ENCODE peak calls at places on chromosomes 12 and 14, in eight cellular contexts. G is stimulated activated CD4-positive, alpha-beta T cell treated with anti-CD3 and anti-CD28 coated beads, TNF-alpha, amount 100 ng/mL, for 4 hours; F is lung; V is activated T-cell treated with anti-CD3 and anti-CD28 coated beads for 48 hours; J is activated naive CD4-positive, alpha-beta T cell treated with Interleukin-2 at 50 U/mL for 16 hours; L is HCT116; Q is AG10803; Y is KG1. D is an unnamed sample.

GRCh38 chr14:90573385-90574105 is 176.7 kb downstream of the CALM1 start:
- DNase-seq in G (no peak), F (no peak), V (no peak), J (no peak), L (no peak), Q (no peak), Y (no peak), D (no peak)

GRCh38 chr14:68633131-68633991 is 159.5 kb downstream of the ZFP36L1 start:
- DNase-seq in G (no peak), F (no peak), V (no peak), J (no peak), L (no peak), Q (peak; percentile 61), Y (no peak), D (no peak)

GRCh38 chr12:120167529-120168095 is 26.9 kb downstream of the GCN1 start:
- DNase-seq in G (no peak), F (no peak), V (no peak), J (no peak), L (no peak), Q (peak; percentile 8), Y (no peak), D (no peak)

GRCh38 chr14:64774272-64774671 is 70.0 kb downstream of the PLEKHG3 start:
- DNase-seq in G (no peak), F (no peak), V (no peak), J (no peak), L (no peak), Q (no peak), Y (no peak), D (no peak)

GRCh38 chr14:36856095-36856878 is 194.6 kb downstream of the PAX9 start:
- DNase-seq in G (no peak), F (no peak), V (no peak), J (no peak), L (no peak), Q (peak; percentile 10), Y (no peak), D (no peak)

GRCh38 chr14:104974665-104975390 is 3.3 kb downstream of the AHNAK2 start:
- DNase-seq in G (no peak), F (no peak), V (no peak), J (no peak), L (no peak), Q (no peak), Y (no peak), D (no peak)

GRCh38 chr12:47689215-47689614 is 16.6 kb downstream of the RPAP3 start:
- DNase-seq in G (no peak), F (no peak), V (no peak), J (no peak), L (no peak), Q (no peak), Y (no peak), D (no peak)

GRCh38 chr12:119989619-119990381 is 764 bp downstream of the BICDL1 start:
- DNase-seq in G (peak; percentile 52), F (peak; percentile 70), V (peak; percentile 76), J (peak; percentile 74), L (no peak), Q (peak; percentile 65), Y (no peak), D (peak; percentile 84)

GRCh38 chr14:93072659-93073365 is 42.9 kb downstream of the ITPK1 start:
- DNase-seq in G (no peak), F (no peak), V (no peak), J (no peak), L (no peak), Q (no peak), Y (no peak), D (no peak)

GRCh38 chr12:131755305-131756113 is 44.6 kb downstream of the SFSWAP start:
- DNase-seq in G (no peak), F (no peak), V (peak; percentile 15), J (peak; percentile 12), L (peak; percentile 47), Q (peak; percentile 26), Y (no peak), D (peak; percentile 48)

GRCh38 chr12:64679487-64679983 is 69.2 kb downstream of the RASSF3 start:
- DNase-seq in G (no peak), F (peak; percentile 72), V (peak; percentile 37), J (peak; percentile 56), L (peak; percentile 74), Q (peak; percentile 81), Y (no peak), D (peak; percentile 69)

GRCh38 chr12:30896461-30896860 is 30.1 kb upstream of the TSPAN11 start:
- DNase-seq in G (no peak), F (no peak), V (no peak), J (no peak), L (no peak), Q (peak; percentile 80), Y (no peak), D (no peak)

GRCh38 chr12:53695148-53696138 is 19.6 kb upstream of the ATP5MC2 start:
- DNase-seq in G (no peak), F (no peak), V (peak; percentile 45), J (peak; percentile 49), L (peak; percentile 36), Q (peak; percentile 66), Y (no peak), D (no peak)

GRCh38 chr12:104358353-104359003 is 54.9 kb downstream of the EID3 start:
- DNase-seq in G (peak; percentile 15), F (peak; percentile 63), V (peak; percentile 53), J (peak; percentile 67), L (peak; percentile 35), Q (no peak), Y (peak; percentile 35), D (peak; percentile 79)

GRCh38 chr12:105671720-105672119 is 341.2 kb downstream of the C12orf75 start:
- DNase-seq in G (no peak), F (no peak), V (no peak), J (no peak), L (no peak), Q (peak; percentile 99), Y (no peak), D (no peak)

GRCh38 chr12:132471011-132471857 is 18.7 kb upstream of the FBRSL1 start:
- DNase-seq in G (no peak), F (no peak), V (no peak), J (no peak), L (no peak), Q (no peak), Y (peak; percentile 66), D (no peak)

GRCh38 chr12:98684199-98684598 is 39.1 kb downstream of the APAF1 start:
- DNase-seq in G (no peak), F (no peak), V (no peak), J (no peak), L (no peak), Q (no peak), Y (no peak), D (no peak)

GRCh38 chr14:35047961-35048513 is 2.0 kb downstream of the FAM177A1 start:
- DNase-seq in G (no peak), F (no peak), V (no peak), J (no peak), L (no peak), Q (no peak), Y (no peak), D (no peak)

GRCh38 chr14:71687115-71687836 is 245.0 kb upstream of the RGS6 start:
- DNase-seq in G (no peak), F (no peak), V (no peak), J (no peak), L (no peak), Q (peak; percentile 84), Y (no peak), D (no peak)

GRCh38 chr12:130663510-130663909 is 52.6 kb downstream of the RIMBP2 start:
- DNase-seq in G (no peak), F (no peak), V (no peak), J (no peak), L (no peak), Q (no peak), Y (no peak), D (no peak)

GRCh38 chr14:54815016-54815415 is 87.6 kb downstream of the GCH1 start:
- DNase-seq in G (no peak), F (peak; percentile 48), V (no peak), J (no peak), L (no peak), Q (peak; percentile 70), Y (no peak), D (no peak)

GRCh38 chr14:64253672-64254071 is 40.5 kb downstream of the ESR2 start:
- DNase-seq in G (no peak), F (no peak), V (no peak), J (no peak), L (no peak), Q (peak; percentile 12), Y (no peak), D (no peak)

D was measured in activated CD8-positive, alpha-beta T cell treated with anti-CD3 and anti-CD28 coated beads, Interleukin-2, amount 10 ng/mL, durations not matched to agents 7 days and 5 days.